ENCODE peak calls at places on chromosomes 13 and 19, in five cellular contexts. G is CD8-positive, alpha-beta T cell; I is upper lobe of left lung; F is sigmoid colon; O is fibroblast of lung. X is an unnamed sample.
A peak's percentile ranks its signal among the peaks of the same experiment; 100 is the strongest.

GRCh38 chr13:101700598-101700997 is 248.1 kb downstream of the ITGBL1 start:
- DNase-seq in I (no peak), G (no peak), F (no peak), O (peak; percentile 83), X (no peak)

GRCh38 chr19:4703671-4704316 is 19.8 kb downstream of the DPP9 start:
- DNase-seq in F (no peak), O (no peak), I (no peak), G (no peak), X (no peak)

GRCh38 chr19:57161985-57162544 is 5.2 kb downstream of the DUXA start:
- DNase-seq in F (no peak), I (no peak), O (no peak), G (no peak), X (no peak)

GRCh38 chr13:40352385-40352778 is 314.1 kb downstream of the FOXO1 start:
- DNase-seq in G (no peak), I (peak; percentile 29), O (peak; percentile 88), F (peak; percentile 83), X (no peak)

GRCh38 chr13:23460309-23460708 is 26.8 kb upstream of the SACS start:
- DNase-seq in O (no peak), F (no peak), G (no peak), I (no peak), X (peak; percentile 55)

GRCh38 chr19:42634409-42635232 is 39.9 kb upstream of the CEACAM8 start:
- DNase-seq in I (no peak), O (peak; percentile 9), F (no peak), G (no peak), X (peak; percentile 9)

GRCh38 chr19:4430760-4431159 is 26.8 kb downstream of the UBXN6 start:
- DNase-seq in O (no peak), I (peak; percentile 47), F (no peak), G (no peak), X (no peak)

GRCh38 chr13:114087430-114087829 is 45.0 kb downstream of the RASA3 start:
- DNase-seq in F (peak; percentile 57), I (peak; percentile 10), O (no peak), G (no peak), X (no peak)

GRCh38 chr13:43663474-43664090 is 123.2 kb downstream of the ENOX1 start:
- DNase-seq in I (no peak), O (peak; percentile 47), F (no peak), G (no peak), X (no peak)

GRCh38 chr19:11405846-11406643 is 13.1 kb downstream of the RGL3 start:
- DNase-seq in I (no peak), F (no peak), O (no peak), G (no peak), X (no peak)

GRCh38 chr13:110447058-110447511 is 114.4 kb downstream of the RAB20 start:
- DNase-seq in O (peak; percentile 23), G (no peak), F (no peak), I (no peak), X (no peak)

GRCh38 chr19:51161266-51161665 is 19.2 kb downstream of the SIGLEC7 start:
- DNase-seq in G (no peak), I (no peak), F (no peak), O (no peak), X (no peak)

GRCh38 chr13:32669030-32669646 is 82.9 kb downstream of the PDS5B start:
- DNase-seq in I (no peak), G (no peak), F (no peak), O (peak; percentile 75), X (no peak)

GRCh38 chr13:33918199-33918932 is 100.4 kb downstream of the RFC3 start:
- DNase-seq in F (no peak), O (peak; percentile 87), G (no peak), I (peak; percentile 33), X (no peak)

GRCh38 chr13:35872369-35872768 is 258.8 kb downstream of the DCLK1 start:
- DNase-seq in I (no peak), G (no peak), F (no peak), O (no peak), X (no peak)

GRCh38 chr13:24500977-24501376 is 11.6 kb downstream of the PARP4 start:
- DNase-seq in G (no peak), F (no peak), O (peak; percentile 56), I (no peak), X (no peak)

GRCh38 chr13:113771709-113772331 is 12.8 kb downstream of the TMEM255B start:
- DNase-seq in I (no peak), G (no peak), F (no peak), O (peak; percentile 42), X (no peak)

GRCh38 chr13:52348081-52348480 is 57.9 kb downstream of the THSD1 start:
- DNase-seq in I (no peak), G (no peak), O (peak; percentile 36), F (no peak), X (no peak)

GRCh38 chr19:34774857-34775256 is 1.8 kb upstream of the ZNF599 start:
- DNase-seq in F (no peak), O (no peak), I (no peak), G (no peak), X (no peak)

GRCh38 chr13:44015808-44016207 is 136.1 kb downstream of the LACC1 start:
- DNase-seq in F (no peak), G (no peak), I (no peak), O (no peak), X (no peak)

GRCh38 chr13:34657716-34658115 is 284.4 kb upstream of the NBEA start:
- DNase-seq in G (no peak), F (no peak), I (no peak), O (peak; percentile 57), X (no peak)

GRCh38 chr19:39858541-39858940 is 12.4 kb upstream of the FBL start:
- DNase-seq in G (no peak), I (no peak), O (no peak), F (peak; percentile 80), X (no peak)

GRCh38 chr13:21071015-21071414 is 9.6 kb upstream of the LATS2 start:
- DNase-seq in O (no peak), I (no peak), F (no peak), G (no peak), X (no peak)

GRCh38 chr19:38850976-38851621 is 1.3 kb upstream of the HNRNPL start:
- DNase-seq in F (peak; percentile 80), O (no peak), G (peak; percentile 70), I (no peak), X (peak; percentile 61)

GRCh38 chr19:6730941-6731670 is 6.3 kb downstream of the GPR108 start:
- DNase-seq in F (peak; percentile 65), O (no peak), G (no peak), I (no peak), X (no peak)

GRCh38 chr19:5128251-5128931 is 159.5 kb downstream of the KDM4B start:
- DNase-seq in I (no peak), G (no peak), F (peak; percentile 85), O (peak; percentile 59), X (no peak)

GRCh38 chr13:41401371-41401770 is 56.0 kb upstream of the RGCC start:
- DNase-seq in G (no peak), F (no peak), I (no peak), O (no peak), X (no peak)

GRCh38 chr13:44815507-44816074 is 173.7 kb downstream of the NUFIP1 start:
- DNase-seq in G (no peak), O (peak; percentile 92), I (peak; percentile 78), F (no peak), X (no peak)

GRCh38 chr13:49904729-49905456 is 31.2 kb downstream of the SPRYD7 start:
- DNase-seq in O (no peak), I (no peak), F (no peak), G (no peak), X (no peak)

GRCh38 chr13:112345826-112346172 is 30.4 kb upstream of the SPACA7 start:
- DNase-seq in G (no peak), O (no peak), I (no peak), F (no peak), X (no peak)

GRCh38 chr13:43787998-43788397 is 1.2 kb upstream of the ENOX1 start:
- DNase-seq in I (no peak), G (no peak), F (no peak), O (peak; percentile 68), X (no peak)

GRCh38 chr13:31638577-31638976 is 100.7 kb upstream of the RXFP2 start:
- DNase-seq in O (peak; percentile 37), G (no peak), F (no peak), I (no peak), X (no peak)

GRCh38 chr19:10122066-10122465 is 2.4 kb upstream of the EIF3G start:
- DNase-seq in G (no peak), O (peak; percentile 75), I (no peak), F (no peak), X (no peak)

GRCh38 chr19:51687791-51688664 is 5.1 kb upstream of the SPACA6 start:
- DNase-seq in G (no peak), O (peak; percentile 70), I (peak; percentile 69), F (peak; percentile 88), X (no peak)

GRCh38 chr13:109211616-109212015 is 574.8 kb downstream of the IRS2 start:
- DNase-seq in O (no peak), I (no peak), F (no peak), G (no peak), X (no peak)

GRCh38 chr19:50518091-50519005 is 4.6 kb upstream of the ASPDH start:
- DNase-seq in F (no peak), G (no peak), O (no peak), I (no peak), X (no peak)

GRCh38 chr19:30719189-30719990 is 347.2 kb downstream of the ZNF536 start:
- DNase-seq in G (no peak), I (peak; percentile 34), O (peak; percentile 18), F (peak; percentile 85), X (no peak)
- TF ChIP-seq CTCF in G (no peak), I (no peak), O (no peak), F (no peak), X (no peak)

GRCh38 chr19:558770-559439 is 13.5 kb upstream of the BSG start:
- DNase-seq in I (no peak), G (no peak), F (no peak), O (peak; percentile 80), X (no peak)
- H3K36me3 ChIP-seq in I (no peaks in the 10 kb centered on the region), G (no peaks in the 10 kb centered on the region), F (no peaks in the 10 kb centered on the region), O (no peaks in the 10 kb centered on the region), X (no peaks in the 10 kb centered on the region)

GRCh38 chr19:54388803-54389144 is 24.0 kb upstream of the LAIR1 start:
- DNase-seq in G (no peak), O (no peak), F (no peak), I (no peak), X (no peak)
- H3K4me3 ChIP-seq in G (peak overlapping the region; percentile 64), O (no peak overlapping the region), F (no peak overlapping the region), I (peak overlapping the region; percentile 23), X (no peak overlapping the region)

DNA sequence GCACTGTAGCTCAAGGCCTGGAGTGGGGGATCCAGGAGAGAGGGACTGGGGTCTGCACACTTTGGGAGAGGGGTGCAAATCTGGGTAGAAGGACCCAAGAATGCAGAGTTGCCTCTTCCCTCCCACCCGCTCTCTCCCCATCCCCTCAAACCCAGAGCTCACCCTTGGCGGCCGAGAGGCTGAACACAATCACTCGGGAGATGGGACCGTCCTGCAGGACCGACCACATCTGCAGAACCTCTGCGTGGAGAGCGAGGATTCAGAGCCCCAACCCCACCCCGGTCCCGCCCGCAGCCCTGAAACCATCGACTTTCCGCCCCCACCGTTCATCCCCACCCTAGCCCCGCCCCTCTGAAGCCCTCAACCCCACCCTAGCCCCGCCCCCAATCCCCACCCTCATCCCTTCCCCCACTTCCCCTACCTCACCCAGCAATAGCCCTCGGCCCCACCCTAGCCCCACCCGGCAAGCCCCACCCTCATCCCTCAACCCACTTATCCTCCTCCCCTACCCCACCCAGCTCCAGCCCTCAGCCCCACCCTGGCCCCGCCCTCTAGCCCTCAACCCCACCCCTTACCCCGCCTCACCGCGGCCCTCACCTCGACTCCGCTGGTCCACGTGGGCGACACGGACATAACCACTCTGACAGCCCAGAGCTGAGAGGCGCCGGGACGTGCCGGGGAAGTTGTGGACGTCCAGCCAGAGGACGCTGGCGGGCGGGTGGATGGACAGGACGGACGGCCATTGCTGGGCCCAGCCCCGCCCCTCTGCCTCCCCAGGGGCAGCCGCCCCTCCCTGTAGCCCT is 4.1 kb downstream of the KPTN start:
- DNase-seq in F (no peak), I (no peak), G (no peak), O (peak; percentile 7), X (no peak)
- TF ChIP-seq CTCF in F (no peak), I (no peak), G (no peak), O (no peak), X (no peak)